ENCODE peak calls at places on chromosomes 7 and 10, in eight cellular contexts. J is neural progenitor cell, V is brain microvascular endothelial cell, W is Peyer's patch, O is breast epithelium, G is cardiac fibroblast, A is transverse colon, E is WERI-Rb-1. D is an unnamed sample.

GRCh38 chr7:72235351-72235750 is 176.8 kb downstream of the CALN1 start:
- DNase-seq in J (no peak), V (no peak), W (no peak), O (no peak), G (no peak), A (no peak), E (no peak), D (no peak)

GRCh38 chr7:18558503-18558902 is 63.0 kb downstream of the HDAC9 start:
- DNase-seq in J (no peak), V (no peak), W (no peak), O (no peak), G (no peak), A (no peak), E (no peak), D (peak; percentile 12)

GRCh38 chr10:114389429-114389828 is 14.9 kb downstream of the AFAP1L2 start:
- DNase-seq in J (no peak), V (peak; percentile 67), W (no peak), O (no peak), G (peak; percentile 77), A (no peak), E (no peak), D (no peak)

GRCh38 chr7:4097001-4097609 is 585.0 kb upstream of the FOXK1 start:
- DNase-seq in J (no peak), V (no peak), W (no peak), O (no peak), G (no peak), A (no peak), E (no peak), D (no peak)

GRCh38 chr7:4745971-4746919 is 29.2 kb upstream of the AP5Z1 start:
- DNase-seq in J (no peak), V (peak; percentile 76), W (peak; percentile 67), O (no peak), G (peak; percentile 87), A (peak; percentile 59), E (no peak), D (peak; percentile 77)

GRCh38 chr10:32962541-32962940 is 4.5 kb upstream of the ITGB1 start:
- DNase-seq in J (no peak), V (no peak), W (no peak), O (no peak), G (no peak), A (no peak), E (no peak), D (no peak)

GRCh38 chr7:157495177-157495553 is 158.4 kb downstream of the DNAJB6 start:
- DNase-seq in J (no peak), V (no peak), W (no peak), O (no peak), G (no peak), A (no peak), E (no peak), D (no peak)

GRCh38 chr10:88386878-88387773 is 196.0 kb downstream of the RNLS start:
- DNase-seq in J (peak; percentile 51), V (peak; percentile 96), W (no peak), O (no peak), G (peak; percentile 89), A (peak; percentile 40), E (no peak), D (peak; percentile 66)

GRCh38 chr7:6453737-6454136 is 6.0 kb upstream of the DAGLB start:
- DNase-seq in J (no peak), V (peak; percentile 81), W (no peak), O (no peak), G (peak; percentile 84), A (no peak), E (no peak), D (peak; percentile 83)

GRCh38 chr10:16773334-16773733 is 43.9 kb downstream of the RSU1 start:
- DNase-seq in J (no peak), V (no peak), W (no peak), O (no peak), G (no peak), A (no peak), E (no peak), D (no peak)

GRCh38 chr7:108120943-108121342 is 9.2 kb downstream of the LAMB4 start:
- DNase-seq in J (no peak), V (no peak), W (no peak), O (no peak), G (no peak), A (no peak), E (no peak), D (peak; percentile 16)

GRCh38 chr10:78552261-78552811 is 516.4 kb upstream of the ZMIZ1 start:
- DNase-seq in J (no peak), V (peak; percentile 9), W (no peak), O (no peak), G (no peak), A (peak; percentile 48), E (no peak), D (peak; percentile 87)

GRCh38 chr10:69389827-69390490 is 26.8 kb downstream of the TACR2 start:
- DNase-seq in J (peak; percentile 42), V (no peak), W (no peak), O (no peak), G (peak; percentile 80), A (no peak), E (no peak), D (no peak)

GRCh38 chr7:193538-194256 is 1.3 kb downstream of the FAM20C start:
- DNase-seq in J (peak; percentile 58), V (no peak), W (no peak), O (no peak), G (peak; percentile 28), A (no peak), E (no peak), D (no peak)

GRCh38 chr7:157480651-157481050 is 143.8 kb downstream of the DNAJB6 start:
- DNase-seq in J (no peak), V (no peak), W (no peak), O (no peak), G (no peak), A (no peak), E (no peak), D (no peak)

GRCh38 chr7:101100858-101101847 is 15.9 kb downstream of the TRIM56 start:
- DNase-seq in J (no peak), V (no peak), W (no peak), O (no peak), G (no peak), A (no peak), E (no peak), D (no peak)

GRCh38 chr10:132659206-132660091 is 121.9 kb downstream of the INPP5A start:
- DNase-seq in J (no peak), V (no peak), W (no peak), O (no peak), G (no peak), A (no peak), E (no peak), D (no peak)

GRCh38 chr10:125283191-125283590 is 122.8 kb upstream of the CTBP2 start:
- DNase-seq in J (peak; percentile 76), V (no peak), W (no peak), O (no peak), G (no peak), A (peak; percentile 31), E (peak; percentile 27), D (no peak)

GRCh38 chr7:106841896-106842390 is 23.1 kb upstream of the PIK3CG start:
- DNase-seq in J (peak; percentile 33), V (no peak), W (no peak), O (no peak), G (no peak), A (no peak), E (no peak), D (no peak)

GRCh38 chr10:91198781-91199180 is 21.7 kb upstream of the PCGF5 start:
- DNase-seq in J (no peak), V (peak; percentile 68), W (no peak), O (no peak), G (peak; percentile 91), A (no peak), E (no peak), D (peak; percentile 88)

GRCh38 chr10:101122270-101123084 is 8.6 kb upstream of the TLX1 start:
- DNase-seq in J (no peak), V (no peak), W (no peak), O (no peak), G (no peak), A (no peak), E (no peak), D (no peak)

DNA sequence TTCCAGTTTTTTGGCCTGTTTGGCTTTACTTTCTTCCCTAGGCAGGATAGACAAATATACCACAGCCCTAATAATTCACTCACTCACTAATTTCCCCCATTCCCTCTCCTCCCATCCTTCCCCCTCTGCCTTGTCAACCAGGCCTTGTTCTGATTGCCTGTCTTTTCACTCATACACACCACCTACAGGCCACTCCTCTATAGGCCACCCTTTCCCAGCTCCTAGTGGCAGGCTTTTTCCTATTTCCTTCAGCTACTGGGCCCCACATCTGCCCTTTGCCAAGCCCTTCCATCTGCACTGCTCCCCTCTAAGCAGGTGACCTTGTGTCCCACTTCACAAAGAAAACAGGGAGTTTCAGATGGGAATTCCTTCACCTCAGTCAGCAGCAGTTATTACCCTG is 59.8 kb upstream of the MSRB2 start:
- DNase-seq in J (peak; percentile 64), V (peak; percentile 20), W (no peak), O (no peak), G (peak; percentile 13), A (no peak), E (peak; percentile 8), D (no peak)
- TF ChIP-seq CTCF in J (peak; percentile 65), V (peak; percentile 64), W (no peak), O (no peak), G (peak; percentile 35), A (no peak), E (peak; percentile 38), D (peak; percentile 25)

GRCh38 chr7:50356945-50357268 is 52.4 kb downstream of the IKZF1 start:
- DNase-seq in J (no peak), V (no peak), W (no peak), O (no peak), G (no peak), A (no peak), E (no peak), D (no peak)

GRCh38 chr7:50355817-50356178 is 51.3 kb downstream of the IKZF1 start:
- DNase-seq in J (no peak), V (no peak), W (no peak), O (no peak), G (no peak), A (no peak), E (no peak), D (no peak)

GRCh38 chr7:50357346-50357745 is 52.8 kb downstream of the IKZF1 start:
- DNase-seq in J (no peak), V (no peak), W (no peak), O (no peak), G (no peak), A (no peak), E (no peak), D (no peak)

GRCh38 chr7:50358306-50358705 is 53.8 kb downstream of the IKZF1 start:
- DNase-seq in J (no peak), V (no peak), W (no peak), O (no peak), G (no peak), A (no peak), E (no peak), D (no peak)

GRCh38 chr7:50356212-50356944 is 51.9 kb downstream of the IKZF1 start:
- DNase-seq in J (no peak), V (no peak), W (no peak), O (no peak), G (no peak), A (no peak), E (no peak), D (no peak)
- H3K4me3 ChIP-seq in J (no peak overlapping the region), V (no peak overlapping the region), W (no peak overlapping the region), O (no peak overlapping the region), G (no peak overlapping the region), A (no peak overlapping the region), E (no peak overlapping the region), D (no peak overlapping the region)

GRCh38 chr7:114084381-114085312 is 165.8 kb upstream of the PPP1R3A start:
- DNase-seq in J (peak; percentile 72), V (no peak), W (peak; percentile 60), O (no peak), G (no peak), A (peak; percentile 72), E (peak; percentile 45), D (peak; percentile 25)
- TF ChIP-seq CTCF in J (no peak), V (no peak), W (no peak), O (no peak), G (no peak), A (no peak), E (no peak), D (no peak)

GRCh38 chr7:64266341-64266919 is 38.2 kb downstream of the ZNF679 start:
- DNase-seq in J (no peak), V (no peak), W (no peak), O (no peak), G (no peak), A (no peak), E (no peak), D (no peak)
- H3K4me3 ChIP-seq in J (no peak overlapping the region), V (no peak overlapping the region), W (no peak overlapping the region), O (no peak overlapping the region), G (no peak overlapping the region), A (no peak overlapping the region), E (no peak overlapping the region), D (no peak overlapping the region)

D was measured in AG10803.